ENCODE peak calls at places on chromosomes 3 and 15, in seven cellular contexts. U is amygdala, C is right cardiac atrium, S is substantia nigra, L is RCC 7860, T is NCI-H460, M is AG10803. G is an unnamed sample.
A peak's percentile ranks its signal among the peaks of the same experiment; 100 is the strongest.

GRCh38 chr3:160478338-160478737 is 28.8 kb upstream of the TRIM59 start:
- DNase-seq in U (no peak), S (no peak), T (no peak), L (no peak), M (peak; percentile 80), C (no peak), G (no peak)

GRCh38 chr3:58526124-58526957 is 10.6 kb downstream of the ACOX2 start:
- DNase-seq in T (peak; percentile 76), S (no peak), L (peak; percentile 68), C (no peak), U (no peak), M (peak; percentile 90), G (no peak)

GRCh38 chr3:9302425-9303181 is 53.2 kb upstream of the SRGAP3 start:
- DNase-seq in T (peak; percentile 54), M (peak; percentile 70), C (peak; percentile 81), S (peak; percentile 78), U (peak; percentile 81), L (peak; percentile 26), G (peak; percentile 69)

GRCh38 chr15:92910451-92910850 is 10.3 kb downstream of the CHD2 start:
- DNase-seq in U (no peak), T (no peak), C (no peak), S (no peak), L (no peak), M (no peak), G (no peak)

GRCh38 chr3:115347737-115348136 is 200.6 kb upstream of the ZBTB20 start:
- DNase-seq in S (no peak), T (no peak), U (no peak), M (no peak), L (no peak), C (no peak), G (no peak)

GRCh38 chr15:32878849-32879795 is 161.3 kb downstream of the GREM1 start:
- DNase-seq in T (no peak), S (no peak), L (no peak), M (peak; percentile 67), U (no peak), C (no peak), G (no peak)

GRCh38 chr15:61749169-61749568 is 311.1 kb downstream of the VPS13C start:
- DNase-seq in S (no peak), U (no peak), T (no peak), L (no peak), M (peak; percentile 12), C (no peak), G (no peak)

GRCh38 chr15:64017082-64017588 is 29.1 kb downstream of the DAPK2 start:
- DNase-seq in U (no peak), T (no peak), C (no peak), S (no peak), L (peak; percentile 75), M (peak; percentile 65), G (no peak)

GRCh38 chr3:184262166-184262926 is 993 bp upstream of the CAMK2N2 start:
- DNase-seq in U (no peak), M (no peak), S (no peak), L (no peak), C (no peak), T (no peak), G (no peak)

G was measured in effector CD4-positive, alpha-beta T cell.